ENCODE peak calls at places on chromosomes 16 and 17, in seven cellular contexts. R, U, P, V, K, F and C are unnamed samples.

GRCh38 chr16:56286819-56287218 is 95.5 kb downstream of the GNAO1 start:
- DNase-seq in K (no peak), U (no peak), P (no peak), V (no peak), F (no peak), R (no peak), C (no peak)

GRCh38 chr17:13698832-13699231 is 97.1 kb upstream of the HS3ST3A1 start:
- DNase-seq in R (no peak), F (no peak), K (no peak), U (no peak), V (no peak), P (no peak), C (no peak)

GRCh38 chr17:64155751-64156544 is 26.0 kb upstream of the ERN1 start:
- DNase-seq in U (no peak), R (peak; percentile 80), F (no peak), K (peak; percentile 97), V (no peak), P (no peak), C (peak; percentile 75)

GRCh38 chr17:50133769-50134099 is 3.8 kb upstream of the SAMD14 start:
- DNase-seq in U (no peak), V (no peak), F (no peak), P (no peak), R (no peak), K (no peak), C (no peak)

GRCh38 chr16:31113420-31114124 is 3.9 kb upstream of the KAT8 start:
- DNase-seq in P (no peak), U (no peak), V (no peak), K (no peak), F (no peak), R (no peak), C (no peak)

GRCh38 chr16:22264786-22265185 is 32.4 kb upstream of the POLR3E start:
- DNase-seq in V (no peak), R (no peak), F (no peak), K (no peak), U (peak; percentile 3), P (no peak), C (no peak)

GRCh38 chr17:29682054-29682453 is 59.3 kb upstream of the CORO6 start:
- DNase-seq in R (no peak), U (no peak), K (no peak), F (no peak), P (no peak), V (no peak), C (no peak)

GRCh38 chr17:76141212-76142043 is at the start of gene FOXJ1:
- DNase-seq in V (peak; percentile 99), K (peak; percentile 99), R (peak; percentile 93), P (peak; percentile 90), U (peak; percentile 94), F (peak; percentile 84), C (peak; percentile 91)

GRCh38 chr16:24883714-24884151 is 38.0 kb downstream of the SLC5A11 start:
- DNase-seq in R (no peak), U (no peak), K (no peak), V (no peak), F (no peak), P (no peak), C (no peak)

GRCh38 chr16:16005725-16006124 is 56.3 kb downstream of the ABCC1 start:
- DNase-seq in F (no peak), P (no peak), V (no peak), R (no peak), U (no peak), K (no peak), C (no peak)

GRCh38 chr16:8632675-8633182 is 11.2 kb downstream of the METTL22 start:
- DNase-seq in R (peak; percentile 57), U (no peak), V (no peak), P (no peak), F (no peak), K (no peak), C (no peak)

GRCh38 chr17:51258756-51259573 is 884 bp downstream of the MBTD1 start:
- DNase-seq in K (no peak), F (no peak), U (no peak), V (peak; percentile 36), P (no peak), R (no peak), C (peak; percentile 55)

GRCh38 chr16:10920726-10921427 is 21.4 kb downstream of the DEXI start:
- DNase-seq in V (no peak), K (no peak), F (no peak), P (no peak), R (no peak), U (no peak), C (no peak)

GRCh38 chr17:75688209-75688771 is 21.2 kb downstream of the SAP30BP start:
- DNase-seq in F (no peak), V (no peak), P (no peak), U (no peak), R (no peak), K (no peak), C (no peak)

GRCh38 chr16:14476183-14476582 is 153.9 kb downstream of the PARN start:
- DNase-seq in R (no peak), K (no peak), V (no peak), U (no peak), P (no peak), F (no peak), C (no peak)

GRCh38 chr17:80213651-80213975 is 6.5 kb downstream of the SGSH start:
- DNase-seq in V (no peak), R (no peak), P (no peak), F (no peak), K (no peak), U (no peak), C (no peak)

GRCh38 chr16:2762711-2763110 is 10.3 kb downstream of the SRRM2 start:
- DNase-seq in V (no peak), P (no peak), U (no peak), F (no peak), K (no peak), R (peak; percentile 27), C (no peak)

GRCh38 chr16:88982286-88983084 is 5.5 kb upstream of the CBFA2T3 start:
- DNase-seq in U (no peak), F (no peak), K (no peak), V (no peak), R (no peak), P (no peak), C (no peak)

GRCh38 chr16:30778549-30779244 is 8.3 kb downstream of the ZNF629 start:
- DNase-seq in U (no peak), F (no peak), V (no peak), K (no peak), R (no peak), P (no peak), C (no peak)

GRCh38 chr16:86426243-86426642 is 84.1 kb upstream of the FOXF1 start:
- DNase-seq in V (no peak), F (no peak), R (no peak), K (no peak), U (no peak), P (no peak), C (no peak)

GRCh38 chr17:49878931-49879330 is 31.1 kb upstream of the TAC4 start:
- DNase-seq in R (no peak), P (no peak), U (no peak), K (no peak), V (no peak), F (no peak), C (no peak)

GRCh38 chr17:66435182-66435581 is 132.8 kb downstream of the PRKCA start:
- DNase-seq in F (no peak), V (no peak), P (no peak), R (no peak), U (no peak), K (no peak), C (no peak)

GRCh38 chr17:1908699-1909309 is 79.0 kb downstream of the RPA1 start:
- DNase-seq in K (peak; percentile 64), V (peak; percentile 77), F (no peak), U (peak; percentile 22), P (peak; percentile 18), R (peak; percentile 53), C (peak; percentile 65)

GRCh38 chr17:63041251-63041650 is 75.2 kb downstream of the TANC2 start:
- DNase-seq in P (no peak), R (no peak), U (no peak), F (no peak), K (no peak), V (no peak), C (no peak)

GRCh38 chr17:38701504-38702165 is 3.4 kb upstream of the MLLT6 start:
- DNase-seq in V (no peak), R (peak; percentile 54), F (peak; percentile 63), U (no peak), K (no peak), P (peak; percentile 63), C (no peak)